ENCODE peak calls at places on chromosome 21, in four cellular contexts. One of them, this sample, is unnamed.

GRCh38 chr21:45699251-45699942 is 55.9 kb downstream of the PCBP3 start:
- DNase-seq in foreskin keratinocyte: no peak
- DNase-seq in cardiac muscle cell: no peak
- DNase-seq in left cardiac atrium: no peak
- DNase-seq in this sample: no peak

GRCh38 chr21:35390013-35390776 is 341.1 kb upstream of the RUNX1 start:
- DNase-seq in foreskin keratinocyte: peak; percentile 90
- DNase-seq in cardiac muscle cell: peak; percentile 44
- DNase-seq in left cardiac atrium: no peak
- DNase-seq in this sample: no peak

GRCh38 chr21:44850905-44851657 is 22.4 kb downstream of the PTTG1IP start:
- DNase-seq in foreskin keratinocyte: no peak
- DNase-seq in cardiac muscle cell: no peak
- DNase-seq in left cardiac atrium: no peak
- DNase-seq in this sample: no peak

GRCh38 chr21:14864211-14865021 is 200.4 kb downstream of the NRIP1 start:
- DNase-seq in foreskin keratinocyte: peak; percentile 57
- DNase-seq in cardiac muscle cell: peak; percentile 90
- DNase-seq in left cardiac atrium: peak; percentile 74
- DNase-seq in this sample: peak; percentile 63

GRCh38 chr21:38954450-38955059 is 148.8 kb downstream of the ETS2 start:
- DNase-seq in foreskin keratinocyte: no peak
- DNase-seq in cardiac muscle cell: no peak
- DNase-seq in left cardiac atrium: no peak
- DNase-seq in this sample: no peak

GRCh38 chr21:14741237-14741636 is 195.1 kb upstream of the SAMSN1 start:
- DNase-seq in foreskin keratinocyte: peak; percentile 66
- DNase-seq in cardiac muscle cell: no peak
- DNase-seq in left cardiac atrium: no peak
- DNase-seq in this sample: no peak

GRCh38 chr21:32974653-32975052 is 51.1 kb upstream of the OLIG2 start:
- DNase-seq in foreskin keratinocyte: no peak
- DNase-seq in cardiac muscle cell: no peak
- DNase-seq in left cardiac atrium: no peak
- DNase-seq in this sample: no peak

GRCh38 chr21:44402323-44403105 is 49.1 kb downstream of the TRPM2 start:
- DNase-seq in foreskin keratinocyte: no peak
- DNase-seq in cardiac muscle cell: no peak
- DNase-seq in left cardiac atrium: no peak
- DNase-seq in this sample: no peak

GRCh38 chr21:33026878-33027400 is 1.2 kb downstream of the OLIG2 start:
- DNase-seq in foreskin keratinocyte: no peak
- DNase-seq in cardiac muscle cell: no peak
- DNase-seq in left cardiac atrium: no peak
- DNase-seq in this sample: no peak

GRCh38 chr21:37896788-37897187 is 19.5 kb downstream of the KCNJ6 start:
- DNase-seq in foreskin keratinocyte: no peak
- DNase-seq in cardiac muscle cell: no peak
- DNase-seq in left cardiac atrium: no peak
- DNase-seq in this sample: no peak

GRCh38 chr21:38402795-38403194 is 95.5 kb downstream of the ERG start:
- DNase-seq in foreskin keratinocyte: peak; percentile 55
- DNase-seq in cardiac muscle cell: no peak
- DNase-seq in left cardiac atrium: no peak
- DNase-seq in this sample: no peak

GRCh38 chr21:43866659-43867331 is 1.8 kb downstream of the AGPAT3 start:
- DNase-seq in foreskin keratinocyte: peak; percentile 48
- DNase-seq in cardiac muscle cell: no peak
- DNase-seq in left cardiac atrium: no peak
- DNase-seq in this sample: no peak

GRCh38 chr21:38479641-38480515 is 18.4 kb downstream of the ERG start:
- DNase-seq in foreskin keratinocyte: peak; percentile 100
- DNase-seq in cardiac muscle cell: no peak
- DNase-seq in left cardiac atrium: no peak
- DNase-seq in this sample: no peak

GRCh38 chr21:36260030-36260787 is 59.8 kb upstream of the MORC3 start:
- DNase-seq in foreskin keratinocyte: peak; percentile 54
- DNase-seq in cardiac muscle cell: peak; percentile 81
- DNase-seq in left cardiac atrium: no peak
- DNase-seq in this sample: peak; percentile 77

GRCh38 chr21:9837946-9838801 is 683.2 kb upstream of the TPTE start:
- DNase-seq in foreskin keratinocyte: no peak
- DNase-seq in cardiac muscle cell: no peak
- DNase-seq in left cardiac atrium: peak; percentile 37
- DNase-seq in this sample: no peak

GRCh38 chr21:30625449-30625848 is 5.0 kb downstream of the KRTAP20-4 start:
- DNase-seq in foreskin keratinocyte: no peak
- DNase-seq in cardiac muscle cell: no peak
- DNase-seq in left cardiac atrium: no peak
- DNase-seq in this sample: no peak

This sample was measured in A673.